ENCODE peak calls at places on chromosomes 7 and 10, in ten cellular contexts. K, L, T, F, N, R, C, I, D and Z are unnamed samples.

GRCh38 chr7:90119178-90119971 is 34.9 kb upstream of the STEAP1 start:
- DNase-seq in C (no peak), K (no peak), R (no peak), L (peak), N (peak), T (no peak), F (no peak), D (peak), I (no peak), Z (peak)

GRCh38 chr7:29038463-29038862 is 80.3 kb upstream of the TRIL start:
- DNase-seq in F (no peak), D (no peak), N (no peak), T (no peak), L (no peak), I (no peak), C (no peak), R (no peak), K (no peak), Z (peak)

GRCh38 chr10:80500572-80501380 is 36.9 kb upstream of the SH2D4B start:
- DNase-seq in R (no peak), I (no peak), C (peak), D (no peak), L (peak), N (no peak), F (no peak), K (no peak), T (no peak), Z (no peak)

GRCh38 chr10:77458986-77459590 is 178.5 kb downstream of the KCNMA1 start:
- DNase-seq in I (no peak), F (no peak), D (no peak), C (no peak), T (no peak), L (no peak), N (no peak), R (no peak), K (no peak), Z (peak)

GRCh38 chr7:582081-582835 is 62.6 kb upstream of the PDGFA start:
- DNase-seq in L (no peak), I (no peak), K (no peak), C (no peak), F (no peak), T (no peak), D (no peak), N (no peak), R (no peak), Z (no peak)

GRCh38 chr7:44256459-44256858 is 55.7 kb downstream of the YKT6 start:
- DNase-seq in F (no peak), R (no peak), I (no peak), D (no peak), N (no peak), K (no peak), T (no peak), L (no peak), C (no peak), Z (no peak)

GRCh38 chr7:18976715-18977466 is 140.5 kb downstream of the TWIST1 start:
- DNase-seq in I (no peak), D (no peak), C (no peak), R (no peak), L (no peak), N (no peak), K (no peak), T (no peak), F (no peak), Z (peak)

GRCh38 chr10:47453435-47454293 is 30.3 kb downstream of the ANXA8 start:
- DNase-seq in D (no peak), R (no peak), N (no peak), F (no peak), K (no peak), C (no peak), T (no peak), I (no peak), L (no peak), Z (no peak)

GRCh38 chr7:155829796-155830470 is 17.7 kb upstream of the SHH start:
- DNase-seq in K (no peak), C (no peak), N (no peak), L (no peak), F (no peak), T (no peak), D (no peak), R (no peak), I (no peak), Z (no peak)

GRCh38 chr7:77995717-77996116 is 197.1 kb downstream of the PHTF2 start:
- DNase-seq in N (no peak), I (no peak), L (no peak), R (no peak), C (no peak), F (no peak), K (peak), T (no peak), D (no peak), Z (peak)

GRCh38 chr7:38034062-38034907 is 113.8 kb downstream of the EPDR1 start:
- DNase-seq in R (no peak), N (no peak), T (no peak), I (no peak), D (no peak), K (no peak), F (no peak), L (no peak), C (no peak), Z (no peak)

GRCh38 chr10:26931223-26931622 is 70.5 kb upstream of the ABI1 start:
- DNase-seq in C (no peak), T (no peak), R (no peak), I (no peak), L (peak), F (no peak), N (no peak), K (peak), D (no peak), Z (no peak)

GRCh38 chr7:25894002-25894901 is 257.7 kb upstream of the NFE2L3 start:
- DNase-seq in R (peak), T (peak), K (peak), I (peak), N (peak), D (no peak), F (no peak), C (peak), L (peak), Z (peak)

GRCh38 chr10:93826355-93826754 is 67.4 kb upstream of the SLC35G1 start:
- DNase-seq in R (no peak), T (no peak), N (no peak), D (no peak), L (no peak), F (no peak), I (no peak), C (peak), K (no peak), Z (no peak)

GRCh38 chr7:5497158-5498103 is 73.8 kb upstream of the TNRC18 start:
- DNase-seq in T (no peak), F (no peak), D (no peak), N (no peak), K (no peak), C (no peak), L (no peak), R (no peak), I (no peak), Z (no peak)

GRCh38 chr7:51430480-51431086 is 114.0 kb upstream of the COBL start:
- DNase-seq in F (no peak), N (peak), R (peak), I (no peak), T (peak), L (peak), C (peak), D (no peak), K (peak), Z (peak)

GRCh38 chr10:18204050-18204449 is 63.8 kb downstream of the CACNB2 start:
- DNase-seq in D (no peak), K (no peak), R (no peak), L (no peak), N (no peak), C (no peak), I (no peak), T (no peak), F (no peak), Z (no peak)

GRCh38 chr7:83429493-83429892 is 219.4 kb downstream of the SEMA3E start:
- DNase-seq in N (no peak), D (no peak), F (no peak), R (no peak), K (peak), T (no peak), I (no peak), C (no peak), L (no peak), Z (no peak)

GRCh38 chr7:50656141-50656895 is 91.1 kb upstream of the DDC start:
- DNase-seq in C (no peak), I (no peak), T (no peak), L (no peak), R (no peak), F (no peak), N (no peak), K (no peak), D (no peak), Z (peak)

GRCh38 chr10:106609867-106610266 is 554.6 kb downstream of the SORCS1 start:
- DNase-seq in F (no peak), C (no peak), T (no peak), L (no peak), D (no peak), R (no peak), N (peak), K (no peak), I (no peak), Z (no peak)

GRCh38 chr7:146764458-146764857 is 647.9 kb downstream of the CNTNAP2 start:
- DNase-seq in T (no peak), F (no peak), L (no peak), C (no peak), I (no peak), D (no peak), N (no peak), R (no peak), K (no peak), Z (no peak)

GRCh38 chr10:59709472-59710125 is at the start of gene SLC16A9:
- DNase-seq in K (peak), N (peak), C (peak), F (no peak), R (peak), L (peak), D (no peak), T (no peak), I (peak), Z (peak)

GRCh38 chr10:95790982-95791381 is 35.0 kb downstream of the ENTPD1 start:
- DNase-seq in F (no peak), N (no peak), L (no peak), R (no peak), K (no peak), D (no peak), C (no peak), T (no peak), I (no peak), Z (no peak)

GRCh38 chr10:99431190-99431549 is 746 bp upstream of the GOT1 start:
- DNase-seq in I (peak), T (no peak), C (peak), D (no peak), R (no peak), L (peak), K (peak), N (peak), F (no peak), Z (peak)

GRCh38 chr7:155285423-155286220 is 12.1 kb upstream of the INSIG1 start:
- DNase-seq in F (no peak), T (no peak), I (no peak), K (no peak), R (no peak), L (no peak), N (no peak), D (no peak), C (no peak), Z (no peak)

GRCh38 chr7:47657126-47657525 is 75.2 kb upstream of the TNS3 start:
- DNase-seq in T (no peak), N (no peak), C (no peak), K (no peak), L (no peak), F (no peak), D (no peak), R (no peak), I (no peak), Z (no peak)

GRCh38 chr10:99767901-99768300 is 14.5 kb upstream of the ABCC2 start:
- DNase-seq in L (no peak), I (no peak), C (no peak), D (no peak), N (no peak), K (no peak), T (no peak), R (no peak), F (no peak), Z (no peak)

GRCh38 chr7:21028186-21028989 is 241.7 kb upstream of the SP8 start:
- DNase-seq in R (no peak), I (no peak), N (peak), K (peak), L (no peak), C (no peak), T (no peak), F (no peak), D (no peak), Z (no peak)

GRCh38 chr7:121322460-121322859 is 6.3 kb upstream of the WNT16 start:
- DNase-seq in D (no peak), L (no peak), T (no peak), F (no peak), N (no peak), K (no peak), C (no peak), I (no peak), R (no peak), Z (no peak)